ENCODE peak calls at places on chromosomes 12 and 14, in four cellular contexts. X, E, B and H are unnamed samples.

GRCh38 chr12:93847517-93848452 is 170.6 kb downstream of the CRADD start:
- DNase-seq in X (no peak), E (no peak), B (no peak), H (no peak)

GRCh38 chr14:72521968-72522741 is 371.7 kb downstream of the DPF3 start:
- DNase-seq in X (no peak), E (no peak), B (no peak), H (no peak)

GRCh38 chr14:77151918-77152588 is 10.5 kb upstream of the ZDHHC22 start:
- DNase-seq in X (no peak), E (peak; percentile 39), B (no peak), H (peak; percentile 83)

GRCh38 chr12:57755454-57756372 is 810 bp downstream of the MARCHF9 start:
- DNase-seq in X (peak; percentile 67), E (peak; percentile 55), B (no peak), H (no peak)

GRCh38 chr14:55249423-55249822 is 21.8 kb upstream of the FBXO34 start:
- DNase-seq in X (no peak), E (peak; percentile 28), B (no peak), H (no peak)

GRCh38 chr12:56839489-56840442 is 76.6 kb downstream of the HSD17B6 start:
- DNase-seq in X (peak; percentile 72), E (peak; percentile 70), B (peak; percentile 41), H (peak; percentile 33)

GRCh38 chr14:22314183-22314820 is 274.7 kb downstream of the DAD1 start:
- DNase-seq in X (no peak), E (peak; percentile 37), B (peak; percentile 82), H (peak; percentile 71)

GRCh38 chr12:127613056-127613455 is 653.9 kb upstream of the TMEM132C start:
- DNase-seq in X (no peak), E (no peak), B (no peak), H (no peak)

GRCh38 chr12:49891012-49891411 is 12.7 kb downstream of the FAIM2 start:
- DNase-seq in X (no peak), E (no peak), B (no peak), H (no peak)

GRCh38 chr12:15227004-15227679 is 5.9 kb upstream of the RERG start:
- DNase-seq in X (peak; percentile 51), E (no peak), B (peak; percentile 42), H (peak; percentile 33)

GRCh38 chr12:64186789-64187188 is 35.3 kb downstream of the KICS2 start:
- DNase-seq in X (no peak), E (peak; percentile 14), B (no peak), H (peak; percentile 53)

GRCh38 chr12:55725556-55725955 is 3.3 kb downstream of the CD63 start:
- DNase-seq in X (no peak), E (no peak), B (no peak), H (no peak)

GRCh38 chr12:112837629-112838191 is 46.2 kb downstream of the RPH3A start:
- DNase-seq in X (no peak), E (no peak), B (peak; percentile 14), H (peak; percentile 54)

GRCh38 chr12:125890983-125891382 is 825.7 kb downstream of the AACS start:
- DNase-seq in X (no peak), E (no peak), B (no peak), H (no peak)

GRCh38 chr12:24078318-24078765 is 128.9 kb upstream of the SOX5 start:
- DNase-seq in X (no peak), E (no peak), B (peak; percentile 96), H (no peak)

GRCh38 chr12:130627175-130627574 is 88.9 kb downstream of the RIMBP2 start:
- DNase-seq in X (no peak), E (no peak), B (no peak), H (no peak)

GRCh38 chr14:34044373-34044637 is 93.4 kb upstream of the EGLN3 start:
- DNase-seq in X (no peak), E (no peak), B (no peak), H (no peak)

GRCh38 chr14:68147331-68147730 is 327.8 kb downstream of the RAD51B start:
- DNase-seq in X (no peak), E (no peak), B (no peak), H (no peak)

GRCh38 chr12:69275471-69275891 is 36.1 kb downstream of the CPSF6 start:
- DNase-seq in X (no peak), E (no peak), B (no peak), H (no peak)

GRCh38 chr14:58477653-58478052 is 50.1 kb downstream of the KIAA0586 start:
- DNase-seq in X (no peak), E (no peak), B (no peak), H (no peak)

DNA sequence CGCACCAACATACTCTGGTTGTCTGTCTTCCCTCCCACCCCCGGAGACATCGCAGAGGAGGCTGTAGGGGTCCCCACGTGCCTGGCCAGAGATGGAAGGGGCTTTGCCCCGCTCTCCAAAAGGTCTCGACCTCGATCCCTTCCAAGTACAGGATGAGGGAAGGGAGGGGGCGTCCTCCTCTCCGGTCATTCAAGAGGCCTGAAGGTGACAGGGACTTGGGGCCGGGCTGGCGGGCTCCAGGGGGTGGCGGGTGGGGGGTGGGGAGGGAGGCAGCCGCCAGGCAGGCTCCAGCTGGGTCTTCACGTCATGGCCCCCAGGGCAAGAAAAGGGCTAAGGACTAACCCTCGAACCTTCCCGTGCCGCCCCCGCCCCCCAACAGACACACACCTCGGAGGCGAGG is 15.1 kb downstream of the TBX3 start:
- DNase-seq in X (no peak), E (no peak), B (peak; percentile 45), H (no peak)
- TF ChIP-seq RAD21 in X (no peak), E (no peak), B (no peak), H (no peak)

GRCh38 chr14:37157987-37158386 is 14.4 kb downstream of the SLC25A21 start:
- DNase-seq in X (no peak), E (no peak), B (no peak), H (no peak)
- TF ChIP-seq PHF8 in X (no peak), E (no peak), B (no peak), H (no peak)

GRCh38 chr14:75009176-75009575 is 6.5 kb downstream of the EIF2B2 start:
- DNase-seq in X (no peak), E (no peak), B (no peak), H (no peak)

GRCh38 chr14:75015496-75015895 is 12.8 kb downstream of the EIF2B2 start:
- DNase-seq in X (no peak), E (no peak), B (no peak), H (no peak)

GRCh38 chr14:75013290-75013689 is 10.6 kb downstream of the EIF2B2 start:
- DNase-seq in X (no peak), E (no peak), B (no peak), H (no peak)

GRCh38 chr14:75011356-75012097 is 8.8 kb downstream of the EIF2B2 start:
- DNase-seq in X (no peak), E (no peak), B (no peak), H (no peak)

DNA sequence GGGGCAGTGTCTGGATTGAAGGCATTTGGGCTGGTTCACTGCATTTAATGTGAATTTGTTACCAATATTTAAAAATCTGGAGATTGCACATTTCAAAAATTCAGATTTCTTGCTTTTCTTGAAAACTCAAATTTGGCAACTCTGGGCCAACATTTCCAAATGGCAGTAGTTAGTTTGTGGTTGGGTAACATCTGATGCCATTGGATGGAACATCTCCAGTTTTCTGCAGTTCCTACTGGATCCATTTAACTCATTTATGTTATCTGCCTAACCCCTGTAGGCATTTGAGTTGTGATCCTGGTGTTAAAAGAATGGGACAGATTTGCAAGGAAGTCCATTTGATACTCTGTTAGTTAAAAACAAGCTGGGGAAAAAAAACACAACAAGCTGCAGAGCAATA is 7.8 kb downstream of the EIF2B2 start:
- DNase-seq in X (no peak), E (no peak), B (no peak), H (no peak)
- TF ChIP-seq RAD21 in X (no peak), E (no peak), B (no peak), H (no peak)

DNA sequence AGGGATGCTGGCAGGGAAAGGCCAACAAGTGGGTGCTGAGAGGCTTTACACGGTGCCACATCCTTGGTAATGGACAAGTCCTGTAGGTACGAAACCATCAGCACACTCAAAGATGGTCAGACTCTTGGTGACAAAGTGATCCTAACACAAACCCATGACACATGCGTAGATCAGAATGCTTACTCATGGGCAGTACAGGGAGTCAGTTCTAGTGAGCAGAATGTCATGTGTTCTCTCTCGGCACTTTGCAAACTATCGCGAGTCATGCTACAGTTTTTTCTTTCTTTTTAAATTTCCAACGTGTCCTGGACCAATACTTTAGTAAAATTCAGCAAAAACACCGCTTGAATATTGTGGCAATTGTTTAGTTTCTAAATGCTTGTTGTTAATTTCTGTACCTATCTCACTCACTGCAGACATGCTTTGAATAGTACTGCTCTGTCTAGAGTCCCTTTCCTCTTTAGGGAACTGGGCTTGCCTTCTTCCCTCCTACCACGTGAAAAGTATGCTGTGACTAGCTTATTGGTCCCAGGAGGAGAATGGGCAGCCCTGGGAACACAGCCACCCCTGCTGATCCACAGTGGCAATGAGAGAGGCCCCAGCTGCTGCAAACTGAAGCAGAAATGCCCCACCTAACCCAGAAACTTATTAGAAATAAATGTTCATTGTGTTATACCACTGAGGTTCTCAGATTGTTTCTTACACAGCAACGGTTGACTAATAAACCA is 62.4 kb downstream of the UBR7 start:
- DNase-seq in X (no peak), E (peak; percentile 16), B (peak; percentile 24), H (peak; percentile 55)
- TF ChIP-seq PHF8 in X (no peak), E (no peak), B (no peak), H (no peak)

GRCh38 chr14:36649872-36650650 is 11.6 kb upstream of the PAX9 start:
- DNase-seq in X (no peak), E (no peak), B (no peak), H (no peak)

GRCh38 chr14:36653412-36653811 is 8.2 kb upstream of the PAX9 start:
- DNase-seq in X (no peak), E (no peak), B (no peak), H (no peak)

GRCh38 chr14:36654185-36655053 is 7.2 kb upstream of the PAX9 start:
- DNase-seq in X (peak; percentile 66), E (no peak), B (no peak), H (no peak)

GRCh38 chr14:36655054-36655381 is 6.6 kb upstream of the PAX9 start:
- DNase-seq in X (no peak), E (no peak), B (no peak), H (no peak)

GRCh38 chr14:36652542-36653201 is 9.0 kb upstream of the PAX9 start:
- DNase-seq in X (no peak), E (no peak), B (no peak), H (no peak)
- TF ChIP-seq RAD21 in X (no peak), E (no peak), B (no peak), H (no peak)

GRCh38 chr14:49594347-49595089 is 4.2 kb upstream of the LRR1 start:
- DNase-seq in X (no peak), E (peak; percentile 68), B (no peak), H (peak; percentile 38)
- TF ChIP-seq PHF8 in X (no peak), E (no peak), B (no peak), H (no peak)

DNA sequence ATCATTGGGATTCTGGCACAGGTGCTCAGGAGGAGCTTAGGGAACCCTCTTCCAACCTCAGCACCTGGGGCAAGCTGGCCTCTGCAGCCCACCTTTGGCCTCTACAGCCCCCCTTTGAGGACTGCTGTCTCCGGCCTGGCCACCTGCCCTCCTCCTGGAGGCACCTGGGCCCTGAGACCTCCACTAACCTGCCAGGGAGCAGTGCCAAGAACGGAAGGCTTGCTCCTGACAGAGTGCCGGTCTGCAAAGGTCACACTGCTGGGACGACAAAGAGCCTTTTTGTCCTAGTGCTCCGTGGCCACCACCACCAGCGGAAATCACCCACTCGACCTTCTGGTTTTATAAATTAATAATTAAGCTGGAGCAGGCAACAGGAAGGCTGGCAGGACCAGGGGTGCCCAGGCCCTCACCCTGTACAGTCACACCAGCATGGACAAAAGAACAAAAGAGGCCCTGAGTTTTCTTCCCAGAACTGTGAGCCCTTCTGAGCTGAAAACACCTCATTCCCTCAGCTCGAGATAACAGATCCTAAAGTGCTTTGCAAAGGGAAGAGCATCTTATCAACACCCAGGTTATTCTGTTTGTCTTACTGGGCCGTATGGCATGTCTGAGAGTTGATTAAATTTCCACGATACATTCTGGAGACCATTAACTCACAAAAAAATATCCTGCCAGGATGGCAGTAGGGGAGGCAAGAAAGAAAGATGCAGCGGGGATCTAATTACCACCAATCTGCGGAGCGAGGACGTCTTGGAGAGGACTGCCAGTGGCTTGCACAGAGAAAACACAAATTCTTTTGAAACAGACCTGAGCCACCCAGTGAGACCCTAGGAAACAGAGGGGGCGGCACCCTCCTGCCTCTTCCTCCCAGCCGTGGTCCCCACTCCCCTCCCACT is 8.2 kb downstream of the TESC start:
- DNase-seq in X (no peak), E (peak; percentile 42), B (peak; percentile 94), H (no peak)
- TF ChIP-seq RAD21 in X (no peak), E (no peak), B (no peak), H (no peak)